ENCODE peak calls at places on chromosomes 12 and 14, in seven cellular contexts. H is GM20000, J is PC-9, X is astrocyte, T is GM23338, D is breast epithelium, Q is WTC11. B is an unnamed sample.

GRCh38 chr14:53265025-53265424 is 111.9 kb upstream of the DDHD1 start:
- DNase-seq in H (no peak), J (peak; percentile 7), X (no peak), T (peak; percentile 31), D (no peak), Q (no peak), B (no peak)

GRCh38 chr14:100827140-100827517 is 1.2 kb downstream of the MEG3 start:
- DNase-seq in H (no peak), J (no peak), X (no peak), T (no peak), D (no peak), Q (no peak), B (peak; percentile 29)

GRCh38 chr12:59657266-59657665 is 61.4 kb downstream of the SLC16A7 start:
- DNase-seq in H (no peak), J (no peak), X (peak; percentile 77), T (no peak), D (no peak), Q (no peak), B (peak; percentile 48)

GRCh38 chr12:15662983-15663659 is 126.1 kb downstream of the EPS8 start:
- DNase-seq in H (no peak), J (peak; percentile 21), X (peak; percentile 31), T (no peak), D (no peak), Q (no peak), B (peak; percentile 48)

GRCh38 chr12:117192057-117192456 is 1.8 kb upstream of the FBXO21 start:
- DNase-seq in H (no peak), J (no peak), X (no peak), T (peak; percentile 52), D (no peak), Q (no peak), B (peak; percentile 46)

GRCh38 chr12:63206908-63207307 is 55.9 kb upstream of the AVPR1A start:
- DNase-seq in H (no peak), J (no peak), X (no peak), T (no peak), D (no peak), Q (no peak), B (peak; percentile 1)

GRCh38 chr12:91127296-91127695 is 16.0 kb upstream of the LUM start:
- DNase-seq in H (no peak), J (no peak), X (no peak), T (no peak), D (no peak), Q (no peak), B (no peak)

GRCh38 chr12:15963271-15963670 is 52.1 kb downstream of the DERA start:
- DNase-seq in H (no peak), J (no peak), X (peak; percentile 75), T (no peak), D (no peak), Q (no peak), B (peak; percentile 13)

GRCh38 chr14:60565211-60565610 is 56.3 kb downstream of the SIX6 start:
- DNase-seq in H (no peak), J (no peak), X (peak; percentile 85), T (no peak), D (peak; percentile 38), Q (no peak), B (peak; percentile 74)

GRCh38 chr12:57458665-57459054 is 925 bp upstream of the GLI1 start:
- DNase-seq in H (no peak), J (no peak), X (no peak), T (no peak), D (peak; percentile 30), Q (no peak), B (no peak)

GRCh38 chr12:124766745-124767074 is 97.0 kb downstream of the SCARB1 start:
- DNase-seq in H (no peak), J (no peak), X (no peak), T (no peak), D (no peak), Q (no peak), B (no peak)

GRCh38 chr14:101017806-101018560 is 114.5 kb upstream of the RTL1 start:
- DNase-seq in H (no peak), J (no peak), X (no peak), T (no peak), D (peak; percentile 8), Q (no peak), B (no peak)

GRCh38 chr12:91562476-91562875 is 379.9 kb upstream of the DCN start:
- DNase-seq in H (no peak), J (no peak), X (no peak), T (no peak), D (no peak), Q (no peak), B (no peak)

GRCh38 chr12:41014643-41015020 is 173.5 kb upstream of the PDZRN4 start:
- DNase-seq in H (no peak), J (no peak), X (peak; percentile 71), T (no peak), D (no peak), Q (no peak), B (peak; percentile 48)

GRCh38 chr12:11765817-11766794 is 116.6 kb downstream of the ETV6 start:
- DNase-seq in H (peak; percentile 63), J (no peak), X (peak; percentile 93), T (no peak), D (peak; percentile 64), Q (no peak), B (peak; percentile 94)

GRCh38 chr14:79424462-79424861 is 786.8 kb downstream of the DIO2 start:
- DNase-seq in H (no peak), J (no peak), X (no peak), T (no peak), D (no peak), Q (no peak), B (peak; percentile 43)

GRCh38 chr12:22173154-22173553 is 127.1 kb downstream of the CMAS start:
- DNase-seq in H (no peak), J (no peak), X (no peak), T (no peak), D (no peak), Q (no peak), B (no peak)
- TF ChIP-seq CTCF in H (no peak), J (no peak), X (no peak), T (no peak), D (no peak), Q (no peak), B (peak; percentile 4)

DNA sequence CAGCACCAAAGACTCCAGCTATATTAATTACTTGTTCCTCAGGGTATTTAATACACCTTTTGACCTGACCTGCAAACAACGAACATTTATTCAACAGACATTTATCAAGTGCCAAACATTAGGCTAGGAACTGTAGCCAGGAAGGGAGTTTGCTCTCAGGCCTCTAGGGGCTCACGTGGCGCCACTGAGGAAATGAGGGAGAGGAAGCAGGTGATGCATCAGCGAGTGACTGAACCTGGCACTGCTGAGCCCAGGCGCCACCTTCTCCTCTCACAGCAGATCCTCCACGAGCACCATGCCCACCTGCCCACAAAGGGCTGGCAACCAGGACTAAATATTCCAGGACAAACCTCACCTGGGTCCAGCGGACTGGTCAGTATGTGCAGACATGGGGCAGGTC is 50.2 kb downstream of the SETD3 start:
- DNase-seq in H (no peak), J (no peak), X (no peak), T (peak; percentile 80), D (no peak), Q (peak; percentile 69), B (peak; percentile 7)
- TF ChIP-seq CTCF in H (no peak), J (no peak), X (peak; percentile 33), T (peak; percentile 73), D (peak; percentile 14), Q (peak; percentile 66), B (peak; percentile 49)

GRCh38 chr14:94441130-94441529 is 11.5 kb downstream of the SERPINA11 start:
- DNase-seq in H (no peak), J (no peak), X (no peak), T (no peak), D (no peak), Q (no peak), B (no peak)

GRCh38 chr14:94445003-94445402 is 7.6 kb downstream of the SERPINA11 start:
- DNase-seq in H (no peak), J (no peak), X (no peak), T (no peak), D (no peak), Q (no peak), B (no peak)

GRCh38 chr14:94441531-94442205 is 10.9 kb downstream of the SERPINA11 start:
- DNase-seq in H (no peak), J (no peak), X (no peak), T (no peak), D (no peak), Q (no peak), B (no peak)

GRCh38 chr14:94439453-94440057 is 13.0 kb downstream of the SERPINA11 start:
- DNase-seq in H (no peak), J (no peak), X (no peak), T (peak; percentile 18), D (no peak), Q (no peak), B (no peak)
- TF ChIP-seq CTCF in H (no peak), J (no peak), X (no peak), T (peak; percentile 34), D (no peak), Q (no peak), B (no peak)

GRCh38 chr12:49901986-49902385 is 1.7 kb downstream of the FAIM2 start:
- DNase-seq in H (no peak), J (no peak), X (no peak), T (no peak), D (no peak), Q (no peak), B (no peak)

GRCh38 chr12:49902399-49903350 is 1.0 kb downstream of the FAIM2 start:
- DNase-seq in H (no peak), J (no peak), X (no peak), T (peak; percentile 59), D (no peak), Q (peak; percentile 45), B (no peak)

GRCh38 chr12:49899921-49900320 is 3.8 kb downstream of the FAIM2 start:
- DNase-seq in H (no peak), J (no peak), X (no peak), T (no peak), D (no peak), Q (no peak), B (no peak)

GRCh38 chr12:49900371-49900770 is 3.3 kb downstream of the FAIM2 start:
- DNase-seq in H (no peak), J (no peak), X (no peak), T (no peak), D (no peak), Q (no peak), B (no peak)

GRCh38 chr12:49901026-49901425 is 2.7 kb downstream of the FAIM2 start:
- DNase-seq in H (no peak), J (no peak), X (no peak), T (no peak), D (no peak), Q (no peak), B (no peak)
- TF ChIP-seq CTCF in H (no peak), J (no peak), X (no peak), T (no peak), D (no peak), Q (no peak), B (no peak)

B was measured in cardiac fibroblast.